ENCODE peak calls at places on chromosomes 13 and 19, in six cellular contexts. H is progenitor cell of endocrine pancreas, J is left ventricle myocardium inferior, K is AG10803, B is foreskin fibroblast, L is neural crest cell. S is an unnamed sample.

GRCh38 chr13:76383671-76384461 is 502.3 kb downstream of the KCTD12 start:
- DNase-seq in H (no peak), J (no peak), B (peak; percentile 91), K (peak; percentile 83), L (no peak), S (no peak)

GRCh38 chr19:2494447-2495129 is 18.7 kb downstream of the GADD45B start:
- DNase-seq in B (peak; percentile 84), L (no peak), H (peak; percentile 25), K (peak; percentile 83), J (peak; percentile 83), S (peak; percentile 55)

GRCh38 chr19:1977116-1977515 is 36.1 kb downstream of the CSNK1G2 start:
- DNase-seq in H (no peak), J (no peak), B (no peak), L (no peak), K (no peak), S (no peak)

GRCh38 chr13:20128459-20128927 is 32.4 kb downstream of the GJA3 start:
- DNase-seq in B (no peak), K (no peak), J (no peak), H (peak; percentile 21), L (no peak), S (no peak)

GRCh38 chr19:45526143-45526542 is 18.9 kb downstream of the VASP start:
- DNase-seq in K (peak; percentile 56), H (no peak), L (peak; percentile 44), J (peak; percentile 61), B (peak; percentile 73), S (no peak)

GRCh38 chr13:62209539-62209938 is 793.9 kb upstream of the PCDH20 start:
- DNase-seq in B (no peak), H (no peak), J (no peak), K (no peak), L (no peak), S (no peak)

GRCh38 chr19:3366104-3366760 is at the start of gene NFIC:
- DNase-seq in B (peak; percentile 92), K (peak; percentile 88), H (no peak), L (no peak), J (peak; percentile 84), S (peak; percentile 27)

GRCh38 chr19:1837625-1838105 is 10.6 kb downstream of the REXO1 start:
- DNase-seq in H (peak; percentile 74), L (peak; percentile 84), J (peak; percentile 35), B (peak; percentile 65), K (no peak), S (peak; percentile 61)

DNA sequence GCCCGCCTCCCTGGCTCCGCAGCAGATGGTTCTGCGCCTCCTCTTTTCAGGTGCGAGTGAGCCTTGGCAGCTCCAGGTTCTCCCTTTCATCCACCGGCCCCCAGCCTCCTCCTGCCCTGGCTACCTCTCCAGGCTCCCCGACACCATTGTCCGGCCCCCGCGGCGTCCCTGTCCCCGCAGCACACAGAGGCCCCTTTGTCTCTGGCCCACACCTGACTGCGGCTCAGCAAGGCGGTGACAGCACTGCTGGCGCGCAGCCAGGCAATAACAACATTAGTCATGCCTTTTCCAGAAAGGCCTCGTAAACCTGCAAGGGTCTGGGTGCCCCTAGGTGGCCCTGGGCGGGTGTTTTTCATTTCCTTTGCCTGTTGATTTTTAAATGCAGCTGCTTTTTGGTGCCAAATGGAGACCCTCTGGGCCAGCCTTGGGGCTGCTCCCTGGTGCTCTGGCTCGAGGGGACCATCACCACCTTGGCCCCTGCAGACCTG is 73.2 kb upstream of the MEDAG start:
- DNase-seq in J (peak; percentile 29), K (no peak), B (no peak), L (no peak), H (peak; percentile 36), S (no peak)
- TF ChIP-seq CTCF in J (no peak), K (no peak), B (no peak), L (no peak), H (no peak), S (no peak)

GRCh38 chr19:18074192-18074591 is 12.5 kb downstream of the IL12RB1 start:
- DNase-seq in J (no peak), H (no peak), L (no peak), K (no peak), B (no peak), S (no peak)
- TF ChIP-seq CTCF in J (no peak), H (peak; percentile 24), L (no peak), K (no peak), B (no peak), S (no peak)

GRCh38 chr19:48169974-48170803 is at the start of the genes LIG1 and ZSWIM9:
- DNase-seq in L (peak; percentile 87), K (peak; percentile 94), J (peak; percentile 91), B (peak; percentile 97), H (peak; percentile 88), S (peak; percentile 91)
- TF ChIP-seq CTCF in L (no peak), K (peak; percentile 18), J (peak; percentile 29), B (peak; percentile 5), H (peak; percentile 21), S (peak; percentile 13)

DNA sequence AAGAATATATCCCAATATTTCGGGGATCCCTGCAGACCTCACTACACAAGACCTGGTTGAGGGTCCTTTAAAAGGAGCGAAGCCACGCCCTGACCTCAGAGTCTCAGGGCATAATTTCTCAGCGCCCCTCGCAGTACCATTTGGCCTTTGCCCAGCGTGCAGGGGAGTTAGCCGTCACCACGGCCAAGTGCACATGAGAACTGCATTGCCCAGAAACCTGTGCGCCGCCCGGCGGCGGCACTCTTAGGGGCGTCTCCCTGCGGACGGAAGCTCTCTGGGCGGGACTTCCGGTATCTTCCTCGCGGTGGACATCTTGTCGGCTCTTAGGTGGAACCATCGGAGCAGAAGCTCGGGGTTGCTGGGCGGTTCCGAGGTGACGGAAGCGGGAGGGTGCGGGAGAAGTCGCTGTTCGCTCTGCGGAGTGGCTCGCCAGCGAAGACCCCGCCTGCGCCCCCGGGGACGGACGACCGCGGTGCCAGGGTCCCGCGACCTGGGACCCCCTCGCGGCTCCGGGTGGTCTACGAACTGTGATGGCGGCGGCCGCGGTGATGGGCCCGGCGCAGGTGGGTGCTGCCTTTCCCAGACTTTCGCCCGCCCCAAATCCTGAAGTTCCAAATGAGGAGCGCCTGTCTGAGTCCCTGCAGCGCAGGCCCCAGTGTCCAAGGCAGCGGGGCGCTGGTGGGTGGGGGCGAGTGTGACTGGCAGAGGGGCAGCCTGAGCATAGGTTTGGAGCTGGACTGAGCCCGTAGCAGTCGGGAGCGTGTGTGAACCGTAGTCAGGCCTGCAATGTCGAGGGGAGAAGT is at the start of gene ZNF134:
- DNase-seq in B (peak; percentile 96), K (peak; percentile 84), L (peak; percentile 87), J (peak; percentile 93), H (peak; percentile 75), S (peak; percentile 85)
- TF ChIP-seq CTCF in B (peak; percentile 7), K (peak; percentile 49), L (no peak), J (peak; percentile 40), H (peak; percentile 8), S (no peak)

GRCh38 chr13:110446570-110446880 is 115.0 kb downstream of the RAB20 start:
- DNase-seq in K (no peak), J (no peak), B (no peak), L (no peak), H (no peak), S (no peak)
- TF ChIP-seq CTCF in K (no peak), J (no peak), B (no peak), L (no peak), H (no peak), S (no peak)

GRCh38 chr13:100588350-100589177 is at the start of gene GGACT:
- DNase-seq in K (peak; percentile 58), H (peak; percentile 71), L (peak; percentile 74), B (peak; percentile 89), J (peak; percentile 70), S (peak; percentile 81)
- TF ChIP-seq CTCF in K (peak; percentile 45), H (peak; percentile 86), L (peak; percentile 79), B (peak; percentile 38), J (peak; percentile 84), S (peak; percentile 82)

GRCh38 chr19:55358943-55359908 is 3.8 kb downstream of the GARIN5B start:
- DNase-seq in K (no peak), L (no peak), J (no peak), B (no peak), H (no peak), S (no peak)

GRCh38 chr19:55362174-55362989 is 678 bp downstream of the GARIN5B start:
- DNase-seq in B (no peak), K (no peak), H (no peak), J (no peak), L (no peak), S (no peak)

GRCh38 chr19:55362990-55363716 is at the start of gene GARIN5B:
- DNase-seq in L (no peak), J (no peak), K (no peak), H (no peak), B (no peak), S (no peak)

GRCh38 chr19:55358493-55358892 is 4.0 kb upstream of the COX6B2 start:
- DNase-seq in L (no peak), J (no peak), K (no peak), H (no peak), B (no peak), S (no peak)

GRCh38 chr19:55360902-55361301 is 2.2 kb downstream of the GARIN5B start:
- DNase-seq in K (no peak), B (no peak), L (no peak), H (no peak), J (no peak), S (no peak)
- TF ChIP-seq CTCF in K (no peak), B (no peak), L (no peak), H (no peak), J (no peak), S (no peak)

GRCh38 chr13:25085125-25085742 is 10.7 kb upstream of the PABPC3 start:
- DNase-seq in B (peak; percentile 50), H (no peak), L (peak; percentile 38), J (no peak), K (peak; percentile 35), S (no peak)

GRCh38 chr13:25084101-25084500 is 11.8 kb upstream of the PABPC3 start:
- DNase-seq in H (no peak), B (no peak), L (no peak), K (no peak), J (no peak), S (no peak)

GRCh38 chr13:25088562-25089221 is 7.2 kb upstream of the PABPC3 start:
- DNase-seq in L (no peak), B (no peak), J (no peak), H (no peak), K (no peak), S (no peak)
- TF ChIP-seq CTCF in L (no peak), B (no peak), J (no peak), H (no peak), K (no peak), S (no peak)

GRCh38 chr19:30046522-30046921 is 104.5 kb downstream of the URI1 start:
- DNase-seq in H (no peak), B (peak; percentile 39), K (no peak), L (no peak), J (no peak), S (no peak)
- TF ChIP-seq CTCF in H (peak; percentile 51), B (peak; percentile 37), K (peak; percentile 56), L (peak; percentile 61), J (peak; percentile 50), S (peak; percentile 15)